ENCODE peak calls at places on chromosomes 16 and 17, in nine cellular contexts. P is posterior cingulate gyrus; R is heart left ventricle; V is stimulated activated CD4-positive, alpha-beta T cell treated with anti-CD3 and anti-CD28 coated beads, Interleukin-2, amount 100 ng/mL, for 48 hours; D is hepatic stellate cell; G is ovary; B is HT1080; J is tibial artery; X is hypothalamus. H is an unnamed sample.

GRCh38 chr16:52309761-52310416 is 237.1 kb downstream of the TOX3 start:
- DNase-seq in P (no peak), R (no peak), V (no peak), D (no peak), G (no peak), B (peak; percentile 3), J (no peak), X (no peak), H (no peak)

GRCh38 chr17:5422505-5422904 is 2.5 kb downstream of the RPAIN start:
- DNase-seq in P (no peak), R (no peak), V (no peak), D (peak; percentile 74), G (no peak), B (peak; percentile 85), J (no peak), X (no peak), H (peak; percentile 88)

GRCh38 chr16:7339700-7340099 is 7.1 kb downstream of the RBFOX1 start:
- DNase-seq in P (no peak), R (no peak), V (no peak), D (no peak), G (no peak), B (no peak), J (no peak), X (no peak), H (no peak)

GRCh38 chr17:48630009-48630924 is 4.1 kb upstream of the HOXB9 start:
- DNase-seq in P (no peak), R (no peak), V (no peak), D (no peak), G (no peak), B (no peak), J (no peak), X (no peak), H (no peak)

GRCh38 chr16:63981639-63982038 is 1140.2 kb downstream of the CDH11 start:
- DNase-seq in P (no peak), R (no peak), V (no peak), D (no peak), G (no peak), B (no peak), J (no peak), X (no peak), H (no peak)

GRCh38 chr17:37742762-37743611 is 1.9 kb downstream of the HNF1B start:
- DNase-seq in P (no peak), R (no peak), V (no peak), D (no peak), G (no peak), B (no peak), J (no peak), X (no peak), H (no peak)

GRCh38 chr17:32275060-32276042 is 9.7 kb downstream of the RHBDL3 start:
- DNase-seq in P (no peak), R (peak; percentile 31), V (no peak), D (peak; percentile 97), G (peak; percentile 30), B (peak; percentile 93), J (no peak), X (no peak), H (peak; percentile 95)

GRCh38 chr17:27329146-27329805 is 35.4 kb downstream of the WSB1 start:
- DNase-seq in P (no peak), R (no peak), V (no peak), D (no peak), G (no peak), B (no peak), J (no peak), X (no peak), H (no peak)

GRCh38 chr17:29143894-29144293 is 36.3 kb downstream of the MYO18A start:
- DNase-seq in P (no peak), R (no peak), V (no peak), D (no peak), G (no peak), B (peak; percentile 41), J (no peak), X (no peak), H (peak; percentile 50)

GRCh38 chr16:49857423-49858181 is 1.7 kb upstream of the ZNF423 start:
- DNase-seq in P (no peak), R (peak; percentile 55), V (peak; percentile 29), D (peak; percentile 82), G (peak; percentile 65), B (peak; percentile 12), J (peak; percentile 42), X (peak; percentile 36), H (peak; percentile 20)

GRCh38 chr17:49388290-49388640 is 26.2 kb upstream of the ZNF652 start:
- DNase-seq in P (no peak), R (no peak), V (no peak), D (no peak), G (no peak), B (no peak), J (no peak), X (no peak), H (no peak)

GRCh38 chr17:71032746-71033273 is 863.5 kb downstream of the KCNJ2 start:
- DNase-seq in P (no peak), R (no peak), V (no peak), D (no peak), G (no peak), B (no peak), J (no peak), X (no peak), H (no peak)

GRCh38 chr16:31916056-31916488 is 42.5 kb downstream of the ZNF267 start:
- DNase-seq in P (no peak), R (no peak), V (no peak), D (no peak), G (no peak), B (no peak), J (no peak), X (no peak), H (no peak)

H was measured in EH.